ENCODE peak calls at places on chromosome 21, in seven cellular contexts. F is H9, H is mesendoderm, T is IMR-90, W is neuronal stem cell, N is H1, J is trophoblast cell. I is an unnamed sample.

GRCh38 chr21:15875286-15875685 is 145.5 kb downstream of the USP25 start:
- DNase-seq in F (no peak), H (no peak), T (no peak), J (no peak), W (no peak), N (no peak), I (no peak)

GRCh38 chr21:27827972-27828371 is 861.1 kb upstream of the ADAMTS5 start:
- DNase-seq in N (no peak), T (no peak), J (no peak), F (no peak), W (no peak), H (no peak), I (no peak)

GRCh38 chr21:26080211-26080610 is 90.4 kb downstream of the APP start:
- DNase-seq in F (no peak), N (no peak), T (no peak), W (no peak), J (peak; percentile 27), H (no peak), I (no peak)

GRCh38 chr21:43811262-43812105 is 22.1 kb downstream of the RRP1 start:
- DNase-seq in J (no peak), F (no peak), H (no peak), W (no peak), N (no peak), T (no peak), I (no peak)

GRCh38 chr21:32372755-32373154 is 20.1 kb downstream of the URB1 start:
- DNase-seq in J (no peak), T (peak; percentile 23), F (no peak), W (no peak), N (no peak), H (no peak), I (no peak)

GRCh38 chr21:30194701-30195299 is 21.1 kb downstream of the CLDN8 start:
- DNase-seq in F (no peak), H (peak; percentile 59), W (peak; percentile 35), J (no peak), N (no peak), T (no peak), I (peak; percentile 2)

GRCh38 chr21:15057290-15057689 is 7.5 kb downstream of the NRIP1 start:
- DNase-seq in H (peak; percentile 63), T (no peak), W (no peak), J (peak; percentile 58), N (no peak), F (peak; percentile 37), I (peak; percentile 14)

GRCh38 chr21:37047079-37047478 is 25.8 kb downstream of the PIGP start:
- DNase-seq in T (no peak), N (no peak), W (no peak), F (no peak), J (no peak), H (peak; percentile 28), I (no peak)

GRCh38 chr21:33541756-33542639 is at the start of gene GART:
- DNase-seq in N (peak; percentile 39), J (peak; percentile 74), H (peak; percentile 89), W (peak; percentile 70), F (peak; percentile 85), T (peak; percentile 65), I (peak; percentile 88)

GRCh38 chr21:33688343-33688742 is 46.0 kb downstream of the ITSN1 start:
- DNase-seq in F (no peak), J (no peak), N (no peak), T (no peak), W (no peak), H (no peak), I (no peak)

GRCh38 chr21:34807146-34807880 is 138.5 kb downstream of the CLIC6 start:
- DNase-seq in W (no peak), H (peak; percentile 87), J (no peak), N (no peak), F (no peak), T (peak; percentile 97), I (peak; percentile 99)

GRCh38 chr21:28884481-28884880 is 108.2 kb downstream of the LTN1 start:
- DNase-seq in F (no peak), H (peak; percentile 29), J (no peak), W (no peak), N (no peak), T (peak; percentile 8), I (no peak)

GRCh38 chr21:36945496-36946138 is 20.9 kb downstream of the HLCS start:
- DNase-seq in J (no peak), N (no peak), W (no peak), T (peak; percentile 28), H (no peak), F (no peak), I (no peak)

GRCh38 chr21:42298237-42298636 is 17.0 kb downstream of the TFF3 start:
- DNase-seq in F (no peak), N (no peak), W (no peak), H (peak; percentile 86), J (no peak), T (no peak), I (no peak)

GRCh38 chr21:16169810-16170209 is 440.0 kb downstream of the USP25 start:
- DNase-seq in F (no peak), J (no peak), H (no peak), T (no peak), N (no peak), W (no peak), I (no peak)

GRCh38 chr21:28521932-28522826 is 470.5 kb downstream of the LTN1 start:
- DNase-seq in F (peak; percentile 30), W (no peak), T (peak; percentile 79), H (peak; percentile 66), N (peak; percentile 5), J (no peak), I (peak; percentile 13)

GRCh38 chr21:18151046-18151445 is 93.6 kb upstream of the CHODL start:
- DNase-seq in W (no peak), N (no peak), J (peak; percentile 48), H (no peak), T (no peak), F (no peak), I (no peak)

GRCh38 chr21:18155508-18156193 is 89.0 kb upstream of the CHODL start:
- DNase-seq in F (no peak), J (no peak), W (peak; percentile 26), H (peak; percentile 48), T (no peak), N (no peak), I (peak; percentile 85)

GRCh38 chr21:18147678-18148077 is 97.0 kb upstream of the CHODL start:
- DNase-seq in H (no peak), F (no peak), W (no peak), N (no peak), J (no peak), T (no peak), I (peak; percentile 85)

GRCh38 chr21:18153063-18153462 is 91.6 kb upstream of the CHODL start:
- DNase-seq in J (no peak), H (no peak), T (no peak), W (no peak), N (no peak), F (no peak), I (peak; percentile 26)
- H3K23ac ChIP-seq in J (no peak overlapping the region), H (no peak overlapping the region), T (no peak overlapping the region), W (no peak overlapping the region), N (no peak overlapping the region), F (no peak overlapping the region), I (no peak overlapping the region)

DNA sequence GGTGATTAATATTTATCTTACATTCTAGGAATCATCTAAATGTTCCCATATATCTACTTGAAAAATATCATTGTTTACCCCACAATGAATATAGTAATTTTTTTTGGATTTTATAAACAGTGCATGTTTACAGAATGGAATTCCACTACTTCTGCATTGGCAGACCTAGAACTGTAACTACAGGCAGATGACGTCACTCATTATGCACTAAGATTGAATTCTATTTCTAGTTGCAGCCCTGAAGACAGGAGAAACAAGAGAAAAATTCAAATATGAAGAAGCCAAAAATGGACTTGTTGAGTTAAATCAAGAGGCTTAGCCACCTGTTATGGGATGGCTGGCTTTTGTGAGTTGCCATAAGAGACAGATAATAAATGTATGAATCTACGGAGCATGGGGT is 364.7 kb downstream of the PCP4 start:
- DNase-seq in T (no peak), N (no peak), W (no peak), J (no peak), F (no peak), H (no peak), I (no peak)
- H4K8ac ChIP-seq in T (no peak overlapping the region), N (no peak overlapping the region), W (no peak overlapping the region), J (no peak overlapping the region), F (no peak overlapping the region), H (no peak overlapping the region), I (no peak overlapping the region)

GRCh38 chr21:45048968-45049367 is 25.4 kb upstream of the ADARB1 start:
- DNase-seq in J (no peak), W (no peak), H (no peak), F (no peak), T (peak; percentile 35), N (no peak), I (no peak)

GRCh38 chr21:45050361-45050785 is 24.0 kb upstream of the ADARB1 start:
- DNase-seq in W (no peak), T (no peak), F (no peak), N (no peak), H (no peak), J (no peak), I (no peak)

GRCh38 chr21:45048026-45048698 is 26.2 kb upstream of the ADARB1 start:
- DNase-seq in N (no peak), H (no peak), F (no peak), W (no peak), T (no peak), J (no peak), I (no peak)

GRCh38 chr21:45050786-45051489 is 23.4 kb upstream of the ADARB1 start:
- DNase-seq in H (no peak), T (peak; percentile 100), F (no peak), W (no peak), J (no peak), N (no peak), I (peak; percentile 90)

DNA sequence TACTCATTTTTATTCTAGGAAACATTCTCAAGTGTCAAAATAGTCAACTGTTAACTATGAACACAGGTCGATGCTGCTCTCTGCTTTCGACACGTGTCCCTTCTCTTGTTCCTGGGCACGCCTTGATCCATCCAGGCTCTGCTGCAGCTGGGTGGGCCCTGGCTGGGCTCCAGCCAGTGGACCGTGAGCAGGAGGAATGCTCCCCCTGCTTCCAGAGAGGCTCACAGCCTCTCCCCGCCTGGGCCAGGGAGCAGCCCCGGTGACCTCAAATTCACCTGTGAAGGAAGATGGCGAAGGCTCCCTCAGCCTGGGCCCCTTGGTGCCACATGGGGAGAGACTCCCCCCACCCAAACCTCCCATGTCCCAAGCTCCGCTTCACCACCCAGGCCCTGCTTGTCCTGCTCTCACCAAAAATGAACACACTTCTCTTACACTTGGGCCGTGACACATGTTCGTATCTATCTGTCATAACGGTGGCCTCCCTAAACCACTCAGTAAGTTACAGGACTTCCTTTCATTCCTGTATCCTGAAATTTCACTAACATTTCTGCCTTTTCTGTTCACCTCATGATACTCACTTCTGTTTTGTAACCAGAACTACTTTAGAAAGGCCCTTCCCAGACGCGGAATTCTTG is 24.5 kb upstream of the ADARB1 start:
- DNase-seq in W (no peak), T (peak; percentile 47), J (no peak), N (no peak), H (no peak), F (no peak), I (no peak)
- H3K27ac ChIP-seq in W (no peak overlapping the region), T (peak overlapping the region; percentile 98), J (no peak overlapping the region), N (no peak overlapping the region), H (no peak overlapping the region), F (no peak overlapping the region), I (no peak overlapping the region)

DNA sequence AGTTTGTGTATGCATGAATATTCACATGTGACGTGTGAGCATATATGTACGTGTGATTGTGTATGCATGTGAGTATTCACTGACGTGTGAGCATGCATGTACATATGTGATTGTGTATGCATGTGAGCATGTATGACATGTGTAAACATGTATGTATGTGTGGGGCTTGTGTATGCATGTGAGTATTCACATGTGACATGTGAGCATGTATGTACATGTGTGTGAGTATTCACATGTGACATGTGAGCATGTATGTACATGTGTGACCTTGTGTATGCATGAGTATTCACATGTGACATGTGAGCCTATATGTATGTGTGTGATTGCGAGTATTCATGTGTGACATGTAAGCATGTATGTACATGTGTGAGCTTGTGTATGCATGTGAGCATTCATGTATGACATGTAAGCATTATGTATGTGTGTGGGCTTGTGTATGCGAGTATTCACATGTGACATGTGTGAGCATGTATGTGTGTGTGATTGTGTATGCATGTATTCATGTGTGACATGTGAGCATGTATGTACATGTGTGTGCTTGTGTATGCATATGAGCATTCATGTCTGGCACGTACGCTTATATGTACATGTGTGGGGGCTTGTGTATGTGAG is 47.8 kb downstream of the COL18A1 start:
- DNase-seq in N (no peak), T (no peak), F (no peak), H (no peak), W (no peak), J (no peak), I (no peak)
- H3K23ac ChIP-seq in N (peak overlapping the region; percentile 55), T (peak overlapping the region; percentile 5), F (no peak overlapping the region), H (no peak overlapping the region), W (no peak overlapping the region), J (no peak overlapping the region), I (no peak overlapping the region)